ENCODE peak calls at places on chromosomes 16 and 17, in seven cellular contexts. R, Y, V, Q, N, B and E are unnamed samples.
A peak's percentile ranks its signal among the peaks of the same experiment; 100 is the strongest.

GRCh38 chr17:36884495-36885160 is 52.6 kb upstream of the LHX1 start:
- DNase-seq in R (no peak), Y (no peak), V (no peak), Q (no peak), N (no peak), B (no peak), E (no peak)

GRCh38 chr17:56173958-56174357 is 20.7 kb downstream of the ANKFN1 start:
- DNase-seq in R (no peak), Y (no peak), V (no peak), Q (no peak), N (no peak), B (no peak), E (no peak)

GRCh38 chr17:27038676-27039075 is 255.2 kb upstream of the WSB1 start:
- DNase-seq in R (no peak), Y (peak; percentile 16), V (no peak), Q (no peak), N (no peak), B (no peak), E (no peak)

GRCh38 chr17:35374766-35375344 is 1.4 kb upstream of the SLFN11 start:
- DNase-seq in R (no peak), Y (no peak), V (no peak), Q (no peak), N (no peak), B (no peak), E (no peak)

GRCh38 chr17:44256671-44257070 is 11.3 kb downstream of the SLC4A1 start:
- DNase-seq in R (no peak), Y (no peak), V (no peak), Q (no peak), N (no peak), B (no peak), E (no peak)

GRCh38 chr17:28030386-28030785 is 12.1 kb upstream of the NLK start:
- DNase-seq in R (peak; percentile 93), Y (no peak), V (no peak), Q (peak; percentile 90), N (no peak), B (no peak), E (no peak)

GRCh38 chr17:31739300-31739699 is 119.7 kb downstream of the COPRS start:
- DNase-seq in R (no peak), Y (no peak), V (peak; percentile 71), Q (no peak), N (no peak), B (no peak), E (no peak)

GRCh38 chr17:33964344-33964979 is 290.6 kb upstream of the CCL2 start:
- DNase-seq in R (no peak), Y (no peak), V (no peak), Q (peak; percentile 39), N (peak; percentile 5), B (no peak), E (no peak)

GRCh38 chr16:22035094-22035675 is 27.3 kb downstream of the MOSMO start:
- DNase-seq in R (no peak), Y (no peak), V (peak; percentile 28), Q (no peak), N (no peak), B (no peak), E (no peak)

GRCh38 chr17:65332375-65332774 is 195.2 kb downstream of the RGS9 start:
- DNase-seq in R (no peak), Y (peak; percentile 50), V (peak; percentile 27), Q (no peak), N (no peak), B (no peak), E (no peak)

GRCh38 chr16:8370374-8371015 is 219.8 kb downstream of the TMEM114 start:
- DNase-seq in R (no peak), Y (no peak), V (no peak), Q (no peak), N (no peak), B (no peak), E (no peak)

GRCh38 chr17:44372036-44372435 is 8.4 kb upstream of the FAM171A2 start:
- DNase-seq in R (no peak), Y (no peak), V (no peak), Q (no peak), N (no peak), B (no peak), E (no peak)

GRCh38 chr17:77454560-77455095 is 313.9 kb downstream of the SEC14L1 start:
- DNase-seq in R (no peak), Y (no peak), V (no peak), Q (no peak), N (no peak), B (no peak), E (no peak)

GRCh38 chr16:56493131-56493530 is 26.7 kb downstream of the BBS2 start:
- DNase-seq in R (no peak), Y (no peak), V (no peak), Q (no peak), N (no peak), B (no peak), E (no peak)

GRCh38 chr17:72438783-72439182 is 318.0 kb downstream of the SOX9 start:
- DNase-seq in R (no peak), Y (no peak), V (no peak), Q (no peak), N (no peak), B (no peak), E (no peak)

GRCh38 chr16:55043499-55043898 is 112.8 kb downstream of the IRX5 start:
- DNase-seq in R (no peak), Y (no peak), V (no peak), Q (no peak), N (no peak), B (no peak), E (no peak)

GRCh38 chr17:12673788-12674187 is 8.1 kb downstream of the MYOCD start:
- DNase-seq in R (no peak), Y (no peak), V (peak; percentile 10), Q (no peak), N (no peak), B (no peak), E (no peak)

GRCh38 chr17:81487487-81488275 is 24.9 kb downstream of the ACTG1 start:
- DNase-seq in R (peak; percentile 76), Y (no peak), V (peak; percentile 69), Q (peak; percentile 93), N (peak; percentile 86), B (no peak), E (no peak)

GRCh38 chr16:6926341-6926740 is 406.3 kb upstream of the RBFOX1 start:
- DNase-seq in R (no peak), Y (no peak), V (no peak), Q (no peak), N (no peak), B (no peak), E (no peak)

GRCh38 chr17:82859431-82860403 is 19.9 kb upstream of the ZNF750 start:
- DNase-seq in R (peak; percentile 45), Y (peak; percentile 91), V (peak; percentile 60), Q (no peak), N (peak; percentile 78), B (no peak), E (no peak)

GRCh38 chr16:11056090-11056988 is 112.0 kb downstream of the CLEC16A start:
- DNase-seq in R (no peak), Y (no peak), V (peak; percentile 43), Q (no peak), N (no peak), B (no peak), E (peak; percentile 33)

GRCh38 chr17:29388937-29389336 is 1.2 kb upstream of the TAOK1 start:
- DNase-seq in R (no peak), Y (no peak), V (no peak), Q (no peak), N (no peak), B (no peak), E (no peak)

GRCh38 chr16:28321700-28322411 is 29.5 kb downstream of the SBK1 start:
- DNase-seq in R (no peak), Y (peak; percentile 12), V (peak; percentile 28), Q (no peak), N (peak; percentile 66), B (no peak), E (no peak)

GRCh38 chr16:1112506-1113184 is 16.6 kb upstream of the C1QTNF8 start:
- DNase-seq in R (no peak), Y (no peak), V (no peak), Q (no peak), N (no peak), B (no peak), E (no peak)

GRCh38 chr16:87174061-87174460 is 143.1 kb downstream of the C16orf95 start:
- DNase-seq in R (no peak), Y (no peak), V (no peak), Q (no peak), N (no peak), B (no peak), E (no peak)

GRCh38 chr16:68936729-68937631 is 93.6 kb downstream of the TANGO6 start:
- DNase-seq in R (peak; percentile 9), Y (no peak), V (peak; percentile 31), Q (no peak), N (no peak), B (no peak), E (peak; percentile 1)

GRCh38 chr17:19876524-19877161 is 8.9 kb upstream of the ULK2 start:
- DNase-seq in R (no peak), Y (no peak), V (no peak), Q (no peak), N (peak; percentile 35), B (no peak), E (no peak)

GRCh38 chr16:89921699-89922476 is 1.3 kb upstream of the TUBB3 start:
- DNase-seq in R (no peak), Y (peak; percentile 78), V (peak; percentile 93), Q (no peak), N (no peak), B (peak; percentile 86), E (peak; percentile 82)

GRCh38 chr17:79495665-79496064 is 115.2 kb downstream of the RBFOX3 start:
- DNase-seq in R (no peak), Y (no peak), V (no peak), Q (no peak), N (no peak), B (no peak), E (no peak)

GRCh38 chr17:78122221-78122990 is 6.1 kb downstream of the TMC6 start:
- DNase-seq in R (no peak), Y (no peak), V (no peak), Q (no peak), N (no peak), B (no peak), E (no peak)

GRCh38 chr16:85750021-85750826 is 672 bp downstream of the C16orf74 start:
- DNase-seq in R (no peak), Y (no peak), V (peak; percentile 55), Q (no peak), N (no peak), B (no peak), E (no peak)

GRCh38 chr17:37092041-37092440 is 143.3 kb downstream of the AATF start:
- DNase-seq in R (no peak), Y (no peak), V (no peak), Q (no peak), N (no peak), B (no peak), E (no peak)

GRCh38 chr17:19714542-19715411 is 1.6 kb downstream of the SLC47A2 start:
- DNase-seq in R (peak; percentile 84), Y (no peak), V (no peak), Q (no peak), N (no peak), B (no peak), E (no peak)

GRCh38 chr17:49968380-49969133 is 433 bp upstream of the DLX4 start:
- DNase-seq in R (peak; percentile 83), Y (peak; percentile 75), V (peak; percentile 79), Q (peak; percentile 57), N (peak; percentile 82), B (peak; percentile 19), E (no peak)

GRCh38 chr16:31388535-31388934 is 4.6 kb upstream of the ITGAD start:
- DNase-seq in R (no peak), Y (no peak), V (no peak), Q (no peak), N (no peak), B (no peak), E (no peak)

GRCh38 chr17:74485012-74485743 is 18.7 kb downstream of the CD300A start:
- DNase-seq in R (no peak), Y (no peak), V (no peak), Q (no peak), N (no peak), B (no peak), E (no peak)

GRCh38 chr16:70688266-70688742 is 2.5 kb upstream of the MTSS2 start:
- DNase-seq in R (no peak), Y (no peak), V (peak; percentile 74), Q (no peak), N (no peak), B (peak; percentile 54), E (no peak)